ENCODE peak calls at places on chromosomes 5 and 9, in ten cellular contexts. One of them, this sample, is unnamed.

GRCh38 chr5:912356-913091 is 19.8 kb downstream of the TRIP13 start:
- DNase-seq in GM12864: no peak
- DNase-seq in GM10248: no peak
- DNase-seq in activated T-helper 1 cell treated with Interleukin-2 at 50 U/mL for 16 hours: peak
- DNase-seq in NCI-H2081: no peak
- DNase-seq in left ventricle myocardium inferior: no peak
- DNase-seq in choroid plexus epithelial cell: peak
- DNase-seq in astrocyte: peak
- DNase-seq in fibroblast of mammary gland: peak
- DNase-seq in right cardiac atrium: no peak
- DNase-seq in this sample: peak

GRCh38 chr5:127802477-127802865 is 99.3 kb downstream of the CCDC192 start:
- DNase-seq in GM12864: no peak
- DNase-seq in GM10248: no peak
- DNase-seq in activated T-helper 1 cell treated with Interleukin-2 at 50 U/mL for 16 hours: no peak
- DNase-seq in NCI-H2081: no peak
- DNase-seq in left ventricle myocardium inferior: no peak
- DNase-seq in choroid plexus epithelial cell: peak
- DNase-seq in astrocyte: peak
- DNase-seq in fibroblast of mammary gland: no peak
- DNase-seq in right cardiac atrium: no peak
- DNase-seq in this sample: no peak

GRCh38 chr9:69696802-69697201 is 24.6 kb upstream of the APBA1 start:
- DNase-seq in GM12864: no peak
- DNase-seq in GM10248: no peak
- DNase-seq in activated T-helper 1 cell treated with Interleukin-2 at 50 U/mL for 16 hours: no peak
- DNase-seq in NCI-H2081: no peak
- DNase-seq in left ventricle myocardium inferior: no peak
- DNase-seq in choroid plexus epithelial cell: no peak
- DNase-seq in astrocyte: no peak
- DNase-seq in fibroblast of mammary gland: no peak
- DNase-seq in right cardiac atrium: no peak
- DNase-seq in this sample: no peak

GRCh38 chr5:140764177-140765020 is 21.5 kb upstream of the PCDHA1 start:
- DNase-seq in GM12864: no peak
- DNase-seq in GM10248: no peak
- DNase-seq in activated T-helper 1 cell treated with Interleukin-2 at 50 U/mL for 16 hours: no peak
- DNase-seq in NCI-H2081: no peak
- DNase-seq in left ventricle myocardium inferior: no peak
- DNase-seq in choroid plexus epithelial cell: peak
- DNase-seq in astrocyte: peak
- DNase-seq in fibroblast of mammary gland: no peak
- DNase-seq in right cardiac atrium: no peak
- DNase-seq in this sample: no peak

GRCh38 chr5:88729476-88730182 is 153.4 kb downstream of the MEF2C start:
- DNase-seq in GM12864: peak
- DNase-seq in GM10248: no peak
- DNase-seq in activated T-helper 1 cell treated with Interleukin-2 at 50 U/mL for 16 hours: no peak
- DNase-seq in NCI-H2081: peak
- DNase-seq in left ventricle myocardium inferior: peak
- DNase-seq in choroid plexus epithelial cell: peak
- DNase-seq in astrocyte: peak
- DNase-seq in fibroblast of mammary gland: peak
- DNase-seq in right cardiac atrium: peak
- DNase-seq in this sample: peak

GRCh38 chr5:108101816-108102215 is 280.1 kb downstream of the FBXL17 start:
- DNase-seq in GM12864: no peak
- DNase-seq in GM10248: no peak
- DNase-seq in activated T-helper 1 cell treated with Interleukin-2 at 50 U/mL for 16 hours: no peak
- DNase-seq in NCI-H2081: no peak
- DNase-seq in left ventricle myocardium inferior: no peak
- DNase-seq in choroid plexus epithelial cell: no peak
- DNase-seq in astrocyte: no peak
- DNase-seq in fibroblast of mammary gland: no peak
- DNase-seq in right cardiac atrium: no peak
- DNase-seq in this sample: no peak

GRCh38 chr5:2914022-2914661 is 162.7 kb upstream of the IRX2 start:
- DNase-seq in GM12864: no peak
- DNase-seq in GM10248: no peak
- DNase-seq in activated T-helper 1 cell treated with Interleukin-2 at 50 U/mL for 16 hours: no peak
- DNase-seq in NCI-H2081: no peak
- DNase-seq in left ventricle myocardium inferior: no peak
- DNase-seq in choroid plexus epithelial cell: no peak
- DNase-seq in astrocyte: no peak
- DNase-seq in fibroblast of mammary gland: no peak
- DNase-seq in right cardiac atrium: no peak
- DNase-seq in this sample: no peak

GRCh38 chr5:73189816-73190451 is 16.9 kb downstream of the TMEM174 start:
- DNase-seq in GM12864: no peak
- DNase-seq in GM10248: no peak
- DNase-seq in activated T-helper 1 cell treated with Interleukin-2 at 50 U/mL for 16 hours: no peak
- DNase-seq in NCI-H2081: no peak
- DNase-seq in left ventricle myocardium inferior: no peak
- DNase-seq in choroid plexus epithelial cell: peak
- DNase-seq in astrocyte: peak
- DNase-seq in fibroblast of mammary gland: peak
- DNase-seq in right cardiac atrium: no peak
- DNase-seq in this sample: no peak

GRCh38 chr5:140480310-140481014 is 67.0 kb upstream of the EIF4EBP3 start:
- DNase-seq in GM12864: no peak
- DNase-seq in GM10248: no peak
- DNase-seq in activated T-helper 1 cell treated with Interleukin-2 at 50 U/mL for 16 hours: no peak
- DNase-seq in NCI-H2081: no peak
- DNase-seq in left ventricle myocardium inferior: no peak
- DNase-seq in choroid plexus epithelial cell: peak
- DNase-seq in astrocyte: peak
- DNase-seq in fibroblast of mammary gland: peak
- DNase-seq in right cardiac atrium: no peak
- DNase-seq in this sample: no peak

GRCh38 chr5:121741156-121741555 is 110.5 kb upstream of the FTMT start:
- DNase-seq in GM12864: no peak
- DNase-seq in GM10248: no peak
- DNase-seq in activated T-helper 1 cell treated with Interleukin-2 at 50 U/mL for 16 hours: no peak
- DNase-seq in NCI-H2081: no peak
- DNase-seq in left ventricle myocardium inferior: no peak
- DNase-seq in choroid plexus epithelial cell: no peak
- DNase-seq in astrocyte: no peak
- DNase-seq in fibroblast of mammary gland: no peak
- DNase-seq in right cardiac atrium: no peak
- DNase-seq in this sample: no peak

GRCh38 chr5:172885594-172886340 is 51.7 kb downstream of the ERGIC1 start:
- DNase-seq in GM12864: no peak
- DNase-seq in GM10248: no peak
- DNase-seq in activated T-helper 1 cell treated with Interleukin-2 at 50 U/mL for 16 hours: no peak
- DNase-seq in NCI-H2081: no peak
- DNase-seq in left ventricle myocardium inferior: no peak
- DNase-seq in choroid plexus epithelial cell: no peak
- DNase-seq in astrocyte: no peak
- DNase-seq in fibroblast of mammary gland: no peak
- DNase-seq in right cardiac atrium: peak
- DNase-seq in this sample: no peak

GRCh38 chr5:87010736-87011135 is 256.9 kb upstream of the RASA1 start:
- DNase-seq in GM12864: no peak
- DNase-seq in GM10248: no peak
- DNase-seq in activated T-helper 1 cell treated with Interleukin-2 at 50 U/mL for 16 hours: no peak
- DNase-seq in NCI-H2081: no peak
- DNase-seq in left ventricle myocardium inferior: no peak
- DNase-seq in choroid plexus epithelial cell: peak
- DNase-seq in astrocyte: no peak
- DNase-seq in fibroblast of mammary gland: peak
- DNase-seq in right cardiac atrium: no peak
- DNase-seq in this sample: no peak

GRCh38 chr9:129330711-129331279 is 152.7 kb upstream of the IER5L start:
- DNase-seq in GM12864: no peak
- DNase-seq in GM10248: no peak
- DNase-seq in activated T-helper 1 cell treated with Interleukin-2 at 50 U/mL for 16 hours: no peak
- DNase-seq in NCI-H2081: no peak
- DNase-seq in left ventricle myocardium inferior: no peak
- DNase-seq in choroid plexus epithelial cell: peak
- DNase-seq in astrocyte: no peak
- DNase-seq in fibroblast of mammary gland: peak
- DNase-seq in right cardiac atrium: no peak
- DNase-seq in this sample: no peak

GRCh38 chr5:169765176-169765575 is 128.1 kb downstream of the DOCK2 start:
- DNase-seq in GM12864: no peak
- DNase-seq in GM10248: no peak
- DNase-seq in activated T-helper 1 cell treated with Interleukin-2 at 50 U/mL for 16 hours: no peak
- DNase-seq in NCI-H2081: no peak
- DNase-seq in left ventricle myocardium inferior: no peak
- DNase-seq in choroid plexus epithelial cell: no peak
- DNase-seq in astrocyte: peak
- DNase-seq in fibroblast of mammary gland: peak
- DNase-seq in right cardiac atrium: no peak
- DNase-seq in this sample: no peak

GRCh38 chr9:109843651-109844050 is 63.7 kb downstream of the PALM2AKAP2 start:
- DNase-seq in GM12864: no peak
- DNase-seq in GM10248: no peak
- DNase-seq in activated T-helper 1 cell treated with Interleukin-2 at 50 U/mL for 16 hours: no peak
- DNase-seq in NCI-H2081: no peak
- DNase-seq in left ventricle myocardium inferior: peak
- DNase-seq in choroid plexus epithelial cell: no peak
- DNase-seq in astrocyte: no peak
- DNase-seq in fibroblast of mammary gland: no peak
- DNase-seq in right cardiac atrium: peak
- DNase-seq in this sample: no peak

GRCh38 chr9:105425817-105426433 is 21.9 kb upstream of the FSD1L start:
- DNase-seq in GM12864: no peak
- DNase-seq in GM10248: peak
- DNase-seq in activated T-helper 1 cell treated with Interleukin-2 at 50 U/mL for 16 hours: no peak
- DNase-seq in NCI-H2081: no peak
- DNase-seq in left ventricle myocardium inferior: no peak
- DNase-seq in choroid plexus epithelial cell: peak
- DNase-seq in astrocyte: no peak
- DNase-seq in fibroblast of mammary gland: peak
- DNase-seq in right cardiac atrium: no peak
- DNase-seq in this sample: no peak

GRCh38 chr5:77449981-77450380 is 42.1 kb downstream of the WDR41 start:
- DNase-seq in GM12864: no peak
- DNase-seq in GM10248: no peak
- DNase-seq in activated T-helper 1 cell treated with Interleukin-2 at 50 U/mL for 16 hours: no peak
- DNase-seq in NCI-H2081: no peak
- DNase-seq in left ventricle myocardium inferior: no peak
- DNase-seq in choroid plexus epithelial cell: no peak
- DNase-seq in astrocyte: peak
- DNase-seq in fibroblast of mammary gland: no peak
- DNase-seq in right cardiac atrium: no peak
- DNase-seq in this sample: no peak

GRCh38 chr9:10094563-10094962 is 518.2 kb downstream of the PTPRD start:
- DNase-seq in GM12864: no peak
- DNase-seq in GM10248: no peak
- DNase-seq in activated T-helper 1 cell treated with Interleukin-2 at 50 U/mL for 16 hours: no peak
- DNase-seq in NCI-H2081: no peak
- DNase-seq in left ventricle myocardium inferior: no peak
- DNase-seq in choroid plexus epithelial cell: no peak
- DNase-seq in astrocyte: no peak
- DNase-seq in fibroblast of mammary gland: no peak
- DNase-seq in right cardiac atrium: no peak
- DNase-seq in this sample: no peak

GRCh38 chr5:135538261-135538660 is 2.5 kb upstream of the NEUROG1 start:
- DNase-seq in GM12864: no peak
- DNase-seq in GM10248: peak
- DNase-seq in activated T-helper 1 cell treated with Interleukin-2 at 50 U/mL for 16 hours: no peak
- DNase-seq in NCI-H2081: no peak
- DNase-seq in left ventricle myocardium inferior: no peak
- DNase-seq in choroid plexus epithelial cell: no peak
- DNase-seq in astrocyte: no peak
- DNase-seq in fibroblast of mammary gland: no peak
- DNase-seq in right cardiac atrium: no peak
- DNase-seq in this sample: no peak

GRCh38 chr5:97266576-97266975 is 83.5 kb upstream of the RIOK2 start:
- DNase-seq in GM12864: no peak
- DNase-seq in GM10248: no peak
- DNase-seq in activated T-helper 1 cell treated with Interleukin-2 at 50 U/mL for 16 hours: no peak
- DNase-seq in NCI-H2081: no peak
- DNase-seq in left ventricle myocardium inferior: peak
- DNase-seq in choroid plexus epithelial cell: peak
- DNase-seq in astrocyte: peak
- DNase-seq in fibroblast of mammary gland: peak
- DNase-seq in right cardiac atrium: peak
- DNase-seq in this sample: no peak

GRCh38 chr9:135132008-135132407 is 44.5 kb downstream of the OLFM1 start:
- DNase-seq in GM12864: no peak
- DNase-seq in GM10248: no peak
- DNase-seq in activated T-helper 1 cell treated with Interleukin-2 at 50 U/mL for 16 hours: no peak
- DNase-seq in NCI-H2081: no peak
- DNase-seq in left ventricle myocardium inferior: no peak
- DNase-seq in choroid plexus epithelial cell: no peak
- DNase-seq in astrocyte: no peak
- DNase-seq in fibroblast of mammary gland: no peak
- DNase-seq in right cardiac atrium: no peak
- DNase-seq in this sample: no peak

GRCh38 chr5:17000296-17000939 is 64.3 kb upstream of the MYO10 start:
- DNase-seq in GM12864: no peak
- DNase-seq in GM10248: no peak
- DNase-seq in activated T-helper 1 cell treated with Interleukin-2 at 50 U/mL for 16 hours: no peak
- DNase-seq in NCI-H2081: no peak
- DNase-seq in left ventricle myocardium inferior: no peak
- DNase-seq in choroid plexus epithelial cell: peak
- DNase-seq in astrocyte: peak
- DNase-seq in fibroblast of mammary gland: peak
- DNase-seq in right cardiac atrium: no peak
- DNase-seq in this sample: peak